ENCODE peak calls at places on chromosomes 11 and 22, in six cellular contexts. D is endothelial cell; G is dorsolateral prefrontal cortex; X is stimulated activated CD4-positive, alpha-beta T cell treated with anti-CD3 and anti-CD28 coated beads, Interleukin-12 subunit alpha, Interleukin-12 subunit beta, amount 100 ng/mL, for 24 hours; B is NCI-H345; S is activated naive CD8-positive, alpha-beta T cell treated with anti-CD3 and anti-CD28 coated beads, Interleukin-2, amount 50 U/mL, for 24 hours. T is an unnamed sample.

GRCh38 chr11:128341280-128341679 is 246.1 kb downstream of the ETS1 start:
- DNase-seq in D (no peak), G (no peak), X (no peak), B (no peak), S (no peak), T (no peak)

GRCh38 chr22:44659140-44659539 is 42.9 kb upstream of the PRR5 start:
- DNase-seq in D (no peak), G (peak; percentile 43), X (no peak), B (no peak), S (no peak), T (no peak)

GRCh38 chr22:47213571-47214230 is 451.3 kb downstream of the TBC1D22A start:
- DNase-seq in D (no peak), G (no peak), X (peak; percentile 49), B (no peak), S (peak; percentile 64), T (no peak)

GRCh38 chr11:15053201-15053685 is 20.1 kb upstream of the CALCB start:
- DNase-seq in D (no peak), G (no peak), X (no peak), B (no peak), S (peak; percentile 20), T (peak; percentile 3)

GRCh38 chr22:35205956-35206355 is 51.3 kb upstream of the HMGXB4 start:
- DNase-seq in D (no peak), G (no peak), X (no peak), B (no peak), S (no peak), T (no peak)

GRCh38 chr22:29988719-29989118 is 91.5 kb upstream of the HORMAD2 start:
- DNase-seq in D (no peak), G (no peak), X (no peak), B (no peak), S (no peak), T (peak; percentile 13)

GRCh38 chr22:37206841-37207821 is 5.1 kb downstream of the SSTR3 start:
- DNase-seq in D (no peak), G (no peak), X (no peak), B (no peak), S (no peak), T (no peak)

GRCh38 chr11:65429724-65430405 is 7.3 kb downstream of the NEAT1 start:
- DNase-seq in D (no peak), G (peak; percentile 53), X (no peak), B (no peak), S (peak; percentile 57), T (peak; percentile 90)

GRCh38 chr22:20283674-20284066 is 15.6 kb upstream of the RTN4R start:
- DNase-seq in D (no peak), G (no peak), X (no peak), B (no peak), S (no peak), T (no peak)

GRCh38 chr11:134780486-134781155 is 368.6 kb upstream of the B3GAT1 start:
- DNase-seq in D (no peak), G (no peak), X (no peak), B (no peak), S (no peak), T (no peak)

GRCh38 chr11:109306322-109306721 is 115.7 kb upstream of the C11orf87 start:
- DNase-seq in D (no peak), G (no peak), X (no peak), B (no peak), S (no peak), T (peak; percentile 27)

GRCh38 chr11:111573821-111574249 is 28.4 kb upstream of the SIK2 start:
- DNase-seq in D (no peak), G (no peak), X (no peak), B (no peak), S (no peak), T (peak; percentile 29)

GRCh38 chr11:93537767-93538261 is 5.4 kb downstream of the SMCO4 start:
- DNase-seq in D (no peak), G (peak; percentile 71), X (no peak), B (peak; percentile 35), S (no peak), T (peak; percentile 40)

GRCh38 chr22:27416553-27417427 is 384.8 kb downstream of the MN1 start:
- DNase-seq in D (no peak), G (no peak), X (no peak), B (peak; percentile 77), S (no peak), T (peak; percentile 14)

GRCh38 chr11:105910095-105910715 is 111.8 kb downstream of the MSANTD4 start:
- DNase-seq in D (no peak), G (no peak), X (no peak), B (no peak), S (no peak), T (peak; percentile 70)

GRCh38 chr11:27234043-27234668 is 128.9 kb downstream of the CCDC34 start:
- DNase-seq in D (no peak), G (no peak), X (no peak), B (peak; percentile 61), S (no peak), T (peak; percentile 85)

GRCh38 chr22:45997077-45997774 is 20.3 kb upstream of the WNT7B start:
- DNase-seq in D (peak; percentile 44), G (peak; percentile 76), X (no peak), B (peak; percentile 51), S (no peak), T (peak; percentile 97)

GRCh38 chr11:63901660-63902059 is 15.3 kb downstream of the RCOR2 start:
- DNase-seq in D (no peak), G (no peak), X (no peak), B (no peak), S (no peak), T (peak; percentile 41)

GRCh38 chr11:118375980-118376379 is 16.6 kb downstream of the UBE4A start:
- DNase-seq in D (no peak), G (no peak), X (no peak), B (no peak), S (no peak), T (no peak)

GRCh38 chr11:35541621-35542375 is 16.4 kb upstream of the PAMR1 start:
- DNase-seq in D (no peak), G (no peak), X (no peak), B (no peak), S (no peak), T (peak; percentile 76)

GRCh38 chr11:32659672-32660071 is 76.0 kb downstream of the EIF3M start:
- DNase-seq in D (no peak), G (no peak), X (no peak), B (no peak), S (no peak), T (no peak)

GRCh38 chr11:20008870-20009644 is 151.2 kb downstream of the DBX1 start:
- DNase-seq in D (no peak), G (no peak), X (no peak), B (no peak), S (no peak), T (no peak)

GRCh38 chr11:76177250-76177686 is 29.0 kb downstream of the WNT11 start:
- DNase-seq in D (no peak), G (no peak), X (no peak), B (no peak), S (no peak), T (no peak)

GRCh38 chr11:28799316-28799715 is 691.1 kb downstream of the METTL15 start:
- DNase-seq in D (no peak), G (no peak), X (no peak), B (no peak), S (no peak), T (no peak)

GRCh38 chr11:115503083-115503885 is 931 bp downstream of the CADM1 start:
- DNase-seq in D (peak; percentile 69), G (peak; percentile 83), X (peak; percentile 6), B (peak; percentile 59), S (peak; percentile 14), T (peak; percentile 65)

GRCh38 chr11:125404811-125405481 is 91.1 kb downstream of the FEZ1 start:
- DNase-seq in D (peak; percentile 84), G (peak; percentile 84), X (peak; percentile 69), B (peak; percentile 50), S (peak; percentile 80), T (peak; percentile 57)